ENCODE peak calls at places on chromosomes 7 and 10, in four cellular contexts. O, H, Q and C are unnamed samples.

GRCh38 chr10:107971973-107972372 is 807.5 kb upstream of the SORCS1 start:
- DNase-seq in O (no peak), H (no peak), Q (no peak), C (no peak)

GRCh38 chr7:66015440-66016130 is 33.6 kb upstream of the GUSB start:
- DNase-seq in Q (no peak), O (no peak), H (no peak), C (no peak)

GRCh38 chr10:90193240-90193985 is 492.0 kb downstream of the KIF20B start:
- DNase-seq in Q (no peak), H (no peak), O (no peak), C (no peak)

GRCh38 chr7:104552102-104552501 is 223.7 kb downstream of the LHFPL3 start:
- DNase-seq in H (peak; percentile 17), O (no peak), Q (peak; percentile 22), C (peak; percentile 69)

GRCh38 chr10:70479626-70480253 is 1.2 kb downstream of the PALD1 start:
- DNase-seq in O (no peak), Q (no peak), H (no peak), C (no peak)

GRCh38 chr10:101301111-101301731 is 52.7 kb upstream of the BTRC start:
- DNase-seq in Q (no peak), O (no peak), H (no peak), C (peak; percentile 55)

GRCh38 chr7:75986147-75986781 is 8.1 kb downstream of the TMEM120A start:
- DNase-seq in O (peak; percentile 55), Q (no peak), H (no peak), C (peak; percentile 55)

GRCh38 chr7:75740846-75741497 is 2.2 kb upstream of the HIP1 start:
- DNase-seq in H (peak; percentile 42), O (peak; percentile 70), Q (no peak), C (peak; percentile 44)

GRCh38 chr7:114086491-114086905 is 167.7 kb upstream of the PPP1R3A start:
- DNase-seq in Q (no peak), H (peak; percentile 26), O (peak; percentile 75), C (peak; percentile 18)

GRCh38 chr7:150876817-150877526 is 24.7 kb downstream of the AOC1 start:
- DNase-seq in O (peak; percentile 78), H (peak; percentile 36), Q (no peak), C (peak; percentile 45)

GRCh38 chr10:21505711-21506278 is 19.7 kb downstream of the SKIDA1 start:
- DNase-seq in Q (no peak), H (no peak), O (no peak), C (no peak)

GRCh38 chr7:107559864-107560263 is 3.9 kb downstream of the COG5 start:
- DNase-seq in O (no peak), H (no peak), Q (no peak), C (no peak)

GRCh38 chr10:94578790-94579189 is 33.2 kb downstream of the HELLS start:
- DNase-seq in H (no peak), Q (no peak), O (no peak), C (no peak)

GRCh38 chr10:93397020-93397419 is 85.1 kb downstream of the MYOF start:
- DNase-seq in O (no peak), Q (no peak), H (no peak), C (no peak)

GRCh38 chr10:106795619-106796018 is 368.9 kb downstream of the SORCS1 start:
- DNase-seq in Q (no peak), O (peak; percentile 77), H (peak; percentile 24), C (peak; percentile 24)

GRCh38 chr7:108455833-108456677 is at the start of gene NRCAM:
- DNase-seq in O (no peak), Q (no peak), H (no peak), C (peak; percentile 90)

GRCh38 chr7:44964384-44964830 is 14.4 kb downstream of the MYO1G start:
- DNase-seq in O (no peak), Q (no peak), H (no peak), C (no peak)

GRCh38 chr10:99345350-99345749 is 16.2 kb downstream of the CNNM1 start:
- DNase-seq in Q (no peak), O (no peak), H (no peak), C (no peak)

GRCh38 chr7:117385340-117386124 is 41.8 kb downstream of the ASZ1 start:
- DNase-seq in Q (no peak), H (no peak), O (no peak), C (no peak)

GRCh38 chr10:56327117-56327516 is 33.9 kb downstream of the ZWINT start:
- DNase-seq in H (no peak), Q (no peak), O (no peak), C (no peak)

GRCh38 chr7:100991631-100992030 is 22.3 kb downstream of the MUC12 start:
- DNase-seq in Q (no peak), O (no peak), H (no peak), C (no peak)

GRCh38 chr7:100156331-100157068 is 2.0 kb downstream of the TRAPPC14 start:
- DNase-seq in O (no peak), Q (no peak), H (no peak), C (no peak)

GRCh38 chr10:113867904-113868303 is 13.4 kb downstream of the NHLRC2 start:
- DNase-seq in Q (no peak), H (no peak), O (no peak), C (no peak)

GRCh38 chr7:142158741-142159496 is 47.4 kb downstream of the MGAM2 start:
- DNase-seq in Q (no peak), H (no peak), O (no peak), C (no peak)

GRCh38 chr10:47421057-47421952 is 37.2 kb upstream of the ZNF488 start:
- DNase-seq in Q (no peak), H (no peak), O (no peak), C (no peak)

GRCh38 chr10:118340486-118340885 is 1.6 kb downstream of the FAM204A start:
- DNase-seq in H (no peak), Q (no peak), O (no peak), C (no peak)

GRCh38 chr10:17200885-17201164 is 647 bp downstream of the TRDMT1 start:
- DNase-seq in H (peak; percentile 18), Q (peak; percentile 42), O (peak; percentile 70), C (peak; percentile 57)

GRCh38 chr10:6794441-6794840 is 214.4 kb upstream of the PRKCQ start:
- DNase-seq in Q (no peak), O (no peak), H (no peak), C (no peak)
- H3K4me1 ChIP-seq in Q (no peaks in the 10 kb centered on the region), O (no peaks in the 10 kb centered on the region), H (no peaks in the 10 kb centered on the region), C (no peaks in the 10 kb centered on the region)

DNA sequence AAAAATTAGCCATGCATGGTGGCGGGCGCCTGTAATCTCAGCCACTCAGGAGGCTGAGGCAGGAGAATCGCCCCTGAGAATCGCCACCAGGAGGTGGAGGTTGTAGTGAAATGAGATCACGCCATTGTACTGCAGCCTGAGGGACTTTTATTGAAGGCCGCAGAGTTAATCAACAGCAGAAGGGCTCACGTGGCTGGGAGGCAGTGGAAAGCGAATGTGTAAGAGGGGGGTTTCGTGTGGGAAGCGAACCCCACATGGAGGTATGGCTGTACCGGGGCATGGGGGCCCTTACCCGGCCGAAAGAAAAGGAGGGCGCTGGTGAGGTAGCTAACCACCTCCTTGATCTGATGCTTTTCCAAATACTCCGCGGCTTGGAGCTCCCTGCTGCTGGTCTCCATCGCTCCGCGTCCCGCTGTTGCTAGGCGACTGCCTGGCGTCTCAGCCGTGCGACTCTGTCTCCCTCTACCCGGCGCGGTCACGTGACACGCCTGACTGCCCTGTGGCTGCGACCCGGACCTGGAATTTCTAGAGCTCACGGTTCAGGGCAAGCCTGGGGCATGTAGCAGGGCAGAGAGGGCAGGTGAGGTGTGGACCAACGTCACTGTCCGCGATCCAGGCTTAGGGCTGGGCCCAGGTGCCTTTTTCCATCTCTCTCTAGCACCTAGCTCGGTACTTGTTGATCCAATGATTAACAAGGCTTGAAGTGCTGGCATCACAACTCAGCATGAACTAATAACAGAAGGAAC is at the start of gene EFCAB10:
- DNase-seq in O (no peak), H (peak; percentile 49), Q (no peak), C (peak; percentile 53)
- TF ChIP-seq CTCF in O (no peak), H (no peak), Q (no peak), C (no peak)

DNA sequence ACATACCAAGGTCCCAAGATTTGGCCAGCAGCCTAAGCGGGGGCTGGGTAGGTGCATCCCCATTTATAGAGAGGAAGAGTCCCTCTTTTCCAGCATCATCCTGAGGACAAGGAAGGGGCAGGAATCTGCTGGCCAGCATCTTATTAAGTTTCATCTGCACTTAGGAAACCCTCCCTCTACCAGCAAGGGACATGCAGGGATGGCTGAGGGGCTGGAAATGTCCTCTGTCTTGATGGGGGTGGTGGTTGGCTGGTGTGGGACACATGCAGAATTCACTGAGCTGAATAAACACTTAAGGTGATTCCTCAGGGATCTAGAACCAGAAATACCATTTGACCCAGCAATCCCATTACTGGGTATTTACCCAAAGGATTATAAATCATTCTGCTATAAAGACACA is 42.1 kb downstream of the NOD1 start:
- DNase-seq in O (peak; percentile 35), Q (no peak), H (no peak), C (no peak)
- H3K4me1 ChIP-seq in O (peaks cover 25% of the 10 kb centered on the region), Q (peaks cover 26% of the 10 kb centered on the region), H (peaks cover 37% of the 10 kb centered on the region), C (peaks cover 17% of the 10 kb centered on the region)

GRCh38 chr7:156472267-156472666 is 168.3 kb upstream of the RNF32 start:
- DNase-seq in O (no peak), Q (no peak), H (no peak), C (no peak)
- TF ChIP-seq CTCF in O (no peak), Q (no peak), H (no peak), C (no peak)

DNA sequence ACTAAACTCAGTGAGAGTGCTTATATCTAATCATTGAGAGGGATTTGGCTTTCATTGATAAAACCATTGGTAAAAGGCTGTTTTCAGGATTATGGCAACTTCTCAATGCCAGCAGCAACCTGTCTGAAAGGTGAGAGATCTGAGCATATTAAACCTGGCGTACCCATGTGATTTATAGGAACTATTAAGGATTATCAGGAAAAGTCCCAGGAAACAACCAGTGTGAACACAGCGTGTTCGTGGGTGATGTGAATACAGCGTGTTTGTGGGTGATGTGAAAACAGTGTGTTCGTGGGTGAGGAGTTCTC is 65.8 kb downstream of the PDIA4 start:
- DNase-seq in O (no peak), H (no peak), Q (no peak), C (no peak)
- H3K4me1 ChIP-seq in O (peaks cover 15% of the 10 kb centered on the region), H (peaks cover 32% of the 10 kb centered on the region), Q (peaks cover 12% of the 10 kb centered on the region), C (no peaks in the 10 kb centered on the region)

DNA sequence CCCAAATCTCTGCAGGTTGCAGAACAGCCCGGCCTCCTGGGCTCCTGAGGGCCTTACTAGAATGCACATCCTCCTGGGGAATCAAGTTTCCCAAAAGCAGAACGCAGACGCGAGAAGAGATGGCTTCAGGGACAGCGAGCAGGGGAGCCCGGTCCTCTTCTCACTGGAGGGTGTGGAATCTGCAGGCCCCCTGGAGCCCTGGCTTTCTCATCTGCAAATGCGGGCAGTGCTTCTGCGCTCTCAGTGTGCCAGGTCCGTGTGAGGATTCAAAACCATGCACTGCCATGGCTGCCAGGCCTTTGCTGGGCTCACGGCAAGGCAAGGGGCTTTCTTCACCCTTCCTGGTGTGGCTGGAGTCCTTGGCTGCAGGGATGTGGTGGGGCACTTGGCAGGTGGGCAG is 330.9 kb upstream of the MKI67 start:
- DNase-seq in H (no peak), O (no peak), Q (no peak), C (no peak)
- TF ChIP-seq CTCF in H (no peak), O (no peak), Q (no peak), C (no peak)

GRCh38 chr7:36736827-36737211 is 12.5 kb upstream of the AOAH start:
- DNase-seq in H (no peak), O (no peak), Q (no peak), C (no peak)

GRCh38 chr7:36732806-36733205 is 8.5 kb upstream of the AOAH start:
- DNase-seq in H (no peak), O (no peak), Q (no peak), C (no peak)

GRCh38 chr7:36735172-36735571 is 10.9 kb upstream of the AOAH start:
- DNase-seq in Q (no peak), H (no peak), O (no peak), C (no peak)

GRCh38 chr7:36736090-36736826 is 12.0 kb upstream of the AOAH start:
- DNase-seq in Q (no peak), H (no peak), O (no peak), C (no peak)

GRCh38 chr7:36734731-36735130 is 10.4 kb upstream of the AOAH start:
- DNase-seq in H (no peak), Q (no peak), O (no peak), C (no peak)
- H3K4me1 ChIP-seq in H (no peaks in the 10 kb centered on the region), Q (no peaks in the 10 kb centered on the region), O (no peaks in the 10 kb centered on the region), C (no peaks in the 10 kb centered on the region)